ENCODE peak calls at places on chromosomes 7 and 10, in six cellular contexts. F is A549, L is K562, N is GM12878, U is HepG2, C is SK-N-SH. X is an unnamed sample.

GRCh38 chr7:133984023-133984422 is 143.1 kb upstream of the LRGUK start:
- DNase-seq in C (peak), U (no peak), F (no peak), L (no peak), N (no peak), X (no peak)

GRCh38 chr7:19060870-19061269 is 56.6 kb downstream of the TWIST1 start:
- DNase-seq in L (no peak), C (no peak), U (no peak), F (no peak), N (no peak), X (no peak)

GRCh38 chr10:123559823-123560092 is 106.4 kb upstream of the GPR26 start:
- DNase-seq in L (no peak), F (no peak), N (no peak), U (no peak), C (no peak), X (no peak)

GRCh38 chr7:23472046-23472445 is 1.8 kb upstream of the IGF2BP3 start:
- DNase-seq in L (peak), F (no peak), C (no peak), N (no peak), U (no peak), X (no peak)

GRCh38 chr7:98051118-98051744 is 55.4 kb upstream of the LMTK2 start:
- DNase-seq in L (peak), F (no peak), C (peak), U (peak), N (no peak), X (peak)

GRCh38 chr10:96660297-96660696 is 60.0 kb downstream of the PIK3AP1 start:
- DNase-seq in U (no peak), L (no peak), N (no peak), C (no peak), F (no peak), X (no peak)

GRCh38 chr10:42988517-42989395 is 88.1 kb upstream of the RET start:
- DNase-seq in C (peak), L (peak), U (no peak), F (no peak), N (no peak), X (no peak)

GRCh38 chr7:7719235-7719634 is 828 bp upstream of the RPA3 start:
- DNase-seq in L (peak), C (peak), F (peak), N (peak), U (peak), X (no peak)

GRCh38 chr10:63166742-63167258 is 33.7 kb downstream of the NRBF2 start:
- DNase-seq in C (peak), N (peak), U (peak), F (peak), L (peak), X (no peak)
- TF ChIP-seq MAX in C (no peak), N (no peak), U (no peak), F (no peak), L (no peak), X (no peak)

GRCh38 chr10:84205853-84206513 is 11.6 kb downstream of the CDHR1 start:
- DNase-seq in C (no peak), N (no peak), L (no peak), U (no peak), F (no peak), X (no peak)

GRCh38 chr10:84204122-84204521 is 9.8 kb downstream of the CDHR1 start:
- DNase-seq in U (peak), C (peak), N (no peak), F (no peak), L (peak), X (no peak)

GRCh38 chr10:84202349-84202748 is 8.0 kb downstream of the CDHR1 start:
- DNase-seq in N (no peak), L (no peak), U (no peak), F (no peak), C (no peak), X (no peak)

GRCh38 chr10:84205049-84205852 is 10.9 kb downstream of the CDHR1 start:
- DNase-seq in L (peak), C (peak), N (peak), U (peak), F (peak), X (no peak)

DNA sequence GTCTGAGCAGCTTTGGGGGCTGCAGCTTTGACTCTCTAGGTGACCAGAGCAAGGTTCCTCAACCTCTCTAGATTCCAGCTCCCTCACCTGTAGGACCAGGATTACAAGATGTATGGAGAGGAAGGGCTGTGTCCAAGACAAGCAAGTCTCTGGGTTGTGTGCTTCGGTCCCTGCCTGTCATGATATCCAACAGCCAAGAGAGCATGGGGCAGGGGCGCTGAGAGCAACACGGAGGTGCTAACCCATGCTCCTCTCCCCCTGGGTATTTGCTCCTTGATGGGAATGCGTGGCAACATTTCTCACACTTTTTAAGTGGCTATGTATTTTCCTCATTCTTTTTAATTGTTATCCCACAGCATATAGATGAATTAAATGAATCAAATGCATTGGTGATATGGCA is 10.3 kb downstream of the CDHR1 start:
- DNase-seq in L (no peak), C (no peak), N (no peak), U (no peak), F (no peak), X (no peak)
- H3K27ac ChIP-seq in L (no peak), C (no peak), N (no peak), U (no peak), F (no peak), X (no peak)

GRCh38 chr10:73908853-73909611 is 1.9 kb upstream of the PLAU start:
- DNase-seq in N (peak), U (peak), F (peak), C (no peak), L (peak), X (no peak)
- TF ChIP-seq CHD2 in N (no peak), U (no peak), F (no peak), C (no peak), L (no peak), X (no peak)

DNA sequence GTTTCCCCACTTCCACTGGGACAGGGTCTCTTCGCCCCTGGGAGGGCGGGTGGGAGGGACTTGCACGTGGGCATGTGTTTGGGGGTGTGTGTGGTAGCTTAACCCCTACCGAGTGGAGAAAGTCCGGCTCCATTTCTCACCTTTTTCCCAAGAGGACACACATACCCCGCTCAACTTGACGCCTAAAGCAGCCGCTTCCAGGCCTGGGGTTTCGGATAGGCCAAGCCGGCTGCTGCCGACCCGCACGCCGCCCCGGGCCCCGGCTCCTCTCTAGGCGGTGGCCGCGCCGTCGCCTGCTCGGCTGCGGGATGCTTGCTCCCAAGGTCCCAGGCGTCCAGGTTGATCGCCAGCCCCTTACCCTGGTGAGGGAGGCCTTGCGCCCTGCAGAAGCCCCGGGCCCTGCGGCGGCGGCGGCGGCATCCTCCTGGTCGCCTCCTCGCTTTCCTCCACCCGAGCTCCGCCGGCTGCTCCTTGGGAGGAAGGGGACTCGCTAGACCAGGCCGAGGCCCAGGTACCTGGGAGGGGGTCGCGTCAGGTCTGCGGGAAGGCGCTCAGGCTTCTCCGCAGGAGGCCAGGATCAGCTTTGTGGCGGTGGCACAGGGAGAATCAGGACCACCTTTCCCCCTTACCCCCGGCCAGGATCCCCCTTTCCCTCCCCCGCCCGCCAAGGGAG is 3.2 kb upstream of the GATA3 start:
- DNase-seq in C (peak), N (no peak), F (no peak), L (no peak), U (no peak), X (peak)
- TF ChIP-seq MAX in C (peak), N (no peak), F (no peak), L (no peak), U (no peak), X (no peak)

DNA sequence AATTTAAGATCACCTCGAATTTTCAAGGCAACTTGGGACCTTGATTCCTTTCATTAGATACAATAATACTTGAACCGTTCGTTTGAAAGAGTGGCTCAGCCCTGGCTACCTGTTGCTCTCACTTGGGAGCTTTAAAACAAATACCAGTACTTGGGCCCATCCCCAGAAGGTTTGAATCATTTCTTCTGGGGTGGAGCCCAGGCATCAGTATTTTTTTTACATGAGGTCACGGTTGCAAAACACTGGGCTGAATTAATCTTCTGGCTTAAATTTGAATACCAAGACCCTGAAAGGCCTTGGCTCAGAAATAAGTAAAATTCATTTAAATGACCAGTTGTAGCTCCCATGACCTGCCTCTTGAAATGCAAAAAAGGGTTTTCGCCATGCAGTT is 214.9 kb downstream of the CREB5 start:
- DNase-seq in N (no peak), L (no peak), C (no peak), F (no peak), U (no peak), X (no peak)
- H3K27ac ChIP-seq in N (no peak), L (no peak), C (no peak), F (no peak), U (no peak), X (no peak)

DNA sequence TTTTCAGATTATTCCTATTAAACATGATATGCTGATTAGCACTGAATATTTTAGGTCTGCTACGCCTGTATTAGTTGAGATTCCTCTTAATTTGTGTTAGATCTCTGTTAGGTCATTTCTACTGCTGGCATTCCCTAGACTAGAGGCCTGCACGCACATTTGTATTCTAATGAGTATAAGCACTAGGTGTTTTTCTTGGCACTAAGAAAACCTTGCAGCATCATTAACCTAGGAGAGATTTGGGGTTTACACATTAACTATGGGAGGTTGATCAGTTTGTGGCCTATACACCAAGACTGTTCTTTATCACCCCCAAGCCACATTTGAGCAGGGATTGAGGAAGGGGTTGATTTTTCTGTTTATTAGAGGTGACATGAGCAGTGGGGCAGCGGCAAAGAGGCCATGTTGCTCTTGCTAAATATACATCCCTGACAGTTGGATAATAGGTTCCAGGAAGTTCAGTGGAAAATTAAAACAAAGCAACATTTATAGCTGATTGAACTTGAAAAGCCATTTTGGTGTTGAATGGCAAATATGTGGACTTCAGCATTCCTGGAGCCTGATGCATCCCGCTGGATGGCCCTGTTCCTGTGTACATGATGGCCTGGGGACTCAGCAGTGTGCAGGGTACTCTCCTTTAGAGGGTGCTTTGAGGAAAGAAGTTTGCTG is 65.2 kb downstream of the GBF1 start:
- DNase-seq in C (no peak), F (peak), U (peak), N (no peak), L (no peak), X (peak)
- TF ChIP-seq CHD2 in C (no peak), F (no peak), U (no peak), N (no peak), L (no peak), X (no peak)

DNA sequence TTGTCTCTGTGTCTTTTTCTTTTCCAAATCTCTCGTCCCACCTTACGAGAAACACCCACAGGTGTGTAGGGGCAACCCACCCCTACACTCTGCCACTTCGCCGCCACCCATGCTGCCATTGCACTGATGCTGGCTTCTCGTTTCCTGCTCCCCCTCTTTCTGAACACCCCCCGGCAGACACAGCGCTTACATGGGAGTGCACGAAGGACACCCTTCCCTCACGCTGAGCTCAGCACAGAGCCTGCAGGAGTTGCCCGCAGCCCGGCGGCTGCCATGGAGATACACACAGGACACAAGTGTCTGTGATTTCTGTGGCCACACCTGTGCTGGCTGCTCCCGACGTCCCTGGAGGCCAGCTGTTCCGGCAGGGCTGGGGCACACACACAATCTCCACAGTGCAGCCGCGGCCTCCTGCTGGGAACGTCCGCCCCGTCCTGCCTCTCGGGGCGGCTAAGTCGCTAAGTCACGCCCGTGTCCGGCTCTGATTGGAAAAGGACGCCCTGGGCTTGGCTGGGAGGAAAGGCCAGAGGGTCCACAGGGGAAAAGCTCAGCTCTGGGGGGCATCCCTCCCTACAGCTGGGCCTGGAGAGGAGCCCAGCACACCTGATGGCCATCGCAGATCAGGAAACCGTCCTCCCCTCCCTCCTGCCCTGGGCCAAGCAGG is 349.8 kb downstream of the PTPRN2 start:
- DNase-seq in L (peak), U (no peak), C (no peak), N (no peak), F (no peak), X (no peak)
- TF ChIP-seq MAX in L (no peak), U (no peak), C (no peak), N (no peak), F (no peak), X (no peak)

DNA sequence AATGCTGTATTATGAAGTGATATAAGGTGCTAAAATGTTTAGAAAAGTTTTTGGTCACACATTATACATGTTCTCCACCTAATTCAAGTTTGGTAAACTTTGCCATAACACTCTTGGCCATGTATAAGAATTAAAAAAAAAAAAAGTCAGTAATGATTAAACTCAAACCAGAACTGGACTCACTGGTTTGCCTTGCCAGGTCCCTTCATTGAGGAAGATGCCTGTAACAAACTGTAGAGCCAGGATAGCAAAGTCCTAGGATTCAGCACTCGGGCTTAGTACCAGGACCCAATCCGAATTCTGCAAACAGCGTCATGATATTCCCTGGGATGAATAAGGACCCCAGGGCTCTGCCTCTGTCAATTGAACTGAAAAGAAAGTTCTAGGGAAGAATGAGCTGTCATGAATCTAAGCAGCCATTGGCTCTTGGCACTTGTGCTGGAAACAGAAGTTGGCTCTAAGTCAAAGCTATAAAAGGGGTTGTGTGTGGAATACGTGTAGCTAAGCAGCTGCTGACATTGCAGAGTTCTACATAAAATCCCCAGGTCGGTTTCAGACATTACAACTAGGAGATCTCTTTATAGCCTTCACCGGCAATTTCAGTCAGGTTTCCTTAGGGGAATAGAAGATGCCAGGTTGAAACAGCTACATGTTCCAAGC is 216.8 kb downstream of the C7orf25 start:
- DNase-seq in C (no peak), U (no peak), F (no peak), L (no peak), N (no peak), X (no peak)
- H3K27ac ChIP-seq in C (no peak), U (no peak), F (no peak), L (no peak), N (no peak), X (no peak)

GRCh38 chr7:129453510-129454248 is 19.4 kb downstream of the STRIP2 start:
- DNase-seq in C (no peak), U (no peak), N (no peak), L (no peak), F (no peak), X (no peak)
- TF ChIP-seq CHD2 in C (no peak), U (no peak), N (no peak), L (no peak), F (no peak), X (no peak)

DNA sequence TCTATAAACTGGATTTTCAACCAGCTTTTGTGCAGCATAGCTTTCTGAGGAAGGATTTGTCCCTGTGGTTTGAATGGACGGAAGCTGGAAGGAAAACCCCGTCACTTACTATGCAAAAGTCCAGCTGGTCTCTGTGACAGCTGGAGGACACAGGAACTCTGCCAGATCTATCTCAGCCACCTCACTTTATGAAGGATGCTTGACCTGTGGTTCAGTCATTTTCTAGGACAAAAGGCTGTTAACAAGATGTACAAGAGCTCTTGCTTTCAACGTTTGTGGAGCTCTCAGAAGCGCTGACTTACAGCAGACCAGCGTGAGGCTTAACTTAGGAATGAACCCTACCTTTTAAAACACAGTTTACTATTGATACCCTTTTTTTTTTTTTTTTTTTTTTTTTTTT is 90.8 kb downstream of the CREM start:
- DNase-seq in N (no peak), F (no peak), L (no peak), U (no peak), C (no peak), X (no peak)
- TF ChIP-seq MAX in N (no peak), F (no peak), L (no peak), U (no peak), C (no peak), X (no peak)